ENCODE peak calls at places on chromosomes 11 and 22, in nine cellular contexts. One of them, this sample, is unnamed.

GRCh38 chr22:23984430-23984829 is 4.5 kb downstream of the GSTT2 start:
- DNase-seq in A549: no peak
- DNase-seq in suprapubic skin: no peak
- DNase-seq in ovary: peak
- DNase-seq in colonic mucosa: no peak
- DNase-seq in IMR-90: peak
- DNase-seq in heart right ventricle: no peak
- DNase-seq in brain microvascular endothelial cell: no peak
- DNase-seq in stomach: no peak
- DNase-seq in this sample: no peak

GRCh38 chr22:29011868-29012428 is 49.7 kb downstream of the C22orf31 start:
- DNase-seq in A549: no peak
- DNase-seq in suprapubic skin: no peak
- DNase-seq in ovary: no peak
- DNase-seq in colonic mucosa: peak
- DNase-seq in IMR-90: no peak
- DNase-seq in heart right ventricle: no peak
- DNase-seq in brain microvascular endothelial cell: no peak
- DNase-seq in stomach: no peak
- DNase-seq in this sample: no peak

GRCh38 chr11:64864473-64865285 is 13.7 kb downstream of the EHD1 start:
- DNase-seq in A549: no peak
- DNase-seq in suprapubic skin: no peak
- DNase-seq in ovary: peak
- DNase-seq in colonic mucosa: no peak
- DNase-seq in IMR-90: peak
- DNase-seq in heart right ventricle: peak
- DNase-seq in brain microvascular endothelial cell: peak
- DNase-seq in stomach: no peak
- DNase-seq in this sample: peak

GRCh38 chr22:19626042-19626560 is 88.2 kb upstream of the SEPTIN5 start:
- DNase-seq in A549: no peak
- DNase-seq in suprapubic skin: peak
- DNase-seq in ovary: no peak
- DNase-seq in colonic mucosa: no peak
- DNase-seq in IMR-90: no peak
- DNase-seq in heart right ventricle: no peak
- DNase-seq in brain microvascular endothelial cell: no peak
- DNase-seq in stomach: no peak
- DNase-seq in this sample: no peak

GRCh38 chr11:27545946-27546345 is 39.4 kb upstream of the LIN7C start:
- DNase-seq in A549: no peak
- DNase-seq in suprapubic skin: no peak
- DNase-seq in ovary: no peak
- DNase-seq in colonic mucosa: no peak
- DNase-seq in IMR-90: no peak
- DNase-seq in heart right ventricle: no peak
- DNase-seq in brain microvascular endothelial cell: no peak
- DNase-seq in stomach: no peak
- DNase-seq in this sample: no peak

GRCh38 chr22:45805413-45805812 is 133.8 kb downstream of the ATXN10 start:
- DNase-seq in A549: no peak
- DNase-seq in suprapubic skin: no peak
- DNase-seq in ovary: no peak
- DNase-seq in colonic mucosa: no peak
- DNase-seq in IMR-90: no peak
- DNase-seq in heart right ventricle: peak
- DNase-seq in brain microvascular endothelial cell: peak
- DNase-seq in stomach: no peak
- DNase-seq in this sample: no peak

GRCh38 chr22:43345761-43346261 is 2.6 kb upstream of the SCUBE1 start:
- DNase-seq in A549: no peak
- DNase-seq in suprapubic skin: no peak
- DNase-seq in ovary: no peak
- DNase-seq in colonic mucosa: no peak
- DNase-seq in IMR-90: no peak
- DNase-seq in heart right ventricle: no peak
- DNase-seq in brain microvascular endothelial cell: no peak
- DNase-seq in stomach: no peak
- DNase-seq in this sample: no peak

GRCh38 chr22:37273126-37273845 is 9.0 kb upstream of the CYTH4 start:
- DNase-seq in A549: no peak
- DNase-seq in suprapubic skin: no peak
- DNase-seq in ovary: no peak
- DNase-seq in colonic mucosa: no peak
- DNase-seq in IMR-90: peak
- DNase-seq in heart right ventricle: no peak
- DNase-seq in brain microvascular endothelial cell: peak
- DNase-seq in stomach: no peak
- DNase-seq in this sample: no peak

GRCh38 chr22:20957118-20957690 is 9.9 kb upstream of the AIFM3 start:
- DNase-seq in A549: peak
- DNase-seq in suprapubic skin: no peak
- DNase-seq in ovary: no peak
- DNase-seq in colonic mucosa: no peak
- DNase-seq in IMR-90: no peak
- DNase-seq in heart right ventricle: no peak
- DNase-seq in brain microvascular endothelial cell: no peak
- DNase-seq in stomach: peak
- DNase-seq in this sample: no peak

GRCh38 chr11:31619980-31620379 is 110.4 kb downstream of the ELP4 start:
- DNase-seq in A549: no peak
- DNase-seq in suprapubic skin: no peak
- DNase-seq in ovary: no peak
- DNase-seq in colonic mucosa: no peak
- DNase-seq in IMR-90: no peak
- DNase-seq in heart right ventricle: no peak
- DNase-seq in brain microvascular endothelial cell: no peak
- DNase-seq in stomach: no peak
- DNase-seq in this sample: no peak

GRCh38 chr11:60942207-60942606 is 9.8 kb downstream of the SLC15A3 start:
- DNase-seq in A549: no peak
- DNase-seq in suprapubic skin: no peak
- DNase-seq in ovary: no peak
- DNase-seq in colonic mucosa: no peak
- DNase-seq in IMR-90: no peak
- DNase-seq in heart right ventricle: no peak
- DNase-seq in brain microvascular endothelial cell: no peak
- DNase-seq in stomach: no peak
- DNase-seq in this sample: no peak

GRCh38 chr22:45450931-45451651 is 37.6 kb downstream of the RIBC2 start:
- DNase-seq in A549: no peak
- DNase-seq in suprapubic skin: no peak
- DNase-seq in ovary: no peak
- DNase-seq in colonic mucosa: no peak
- DNase-seq in IMR-90: peak
- DNase-seq in heart right ventricle: peak
- DNase-seq in brain microvascular endothelial cell: no peak
- DNase-seq in stomach: no peak
- DNase-seq in this sample: peak

GRCh38 chr22:48303360-48303725 is 1524.3 kb downstream of the BRD1 start:
- DNase-seq in A549: no peak
- DNase-seq in suprapubic skin: no peak
- DNase-seq in ovary: no peak
- DNase-seq in colonic mucosa: no peak
- DNase-seq in IMR-90: no peak
- DNase-seq in heart right ventricle: no peak
- DNase-seq in brain microvascular endothelial cell: no peak
- DNase-seq in stomach: no peak
- DNase-seq in this sample: no peak

GRCh38 chr22:33652596-33652995 is 267.7 kb downstream of the LARGE1 start:
- DNase-seq in A549: no peak
- DNase-seq in suprapubic skin: no peak
- DNase-seq in ovary: no peak
- DNase-seq in colonic mucosa: no peak
- DNase-seq in IMR-90: peak
- DNase-seq in heart right ventricle: no peak
- DNase-seq in brain microvascular endothelial cell: peak
- DNase-seq in stomach: no peak
- DNase-seq in this sample: no peak

GRCh38 chr11:62737196-62737595 is 8.9 kb downstream of the TTC9C start:
- DNase-seq in A549: no peak
- DNase-seq in suprapubic skin: no peak
- DNase-seq in ovary: no peak
- DNase-seq in colonic mucosa: no peak
- DNase-seq in IMR-90: no peak
- DNase-seq in heart right ventricle: no peak
- DNase-seq in brain microvascular endothelial cell: no peak
- DNase-seq in stomach: no peak
- DNase-seq in this sample: no peak

GRCh38 chr11:62727007-62727832 is at the start of gene HNRNPUL2:
- DNase-seq in A549: peak
- DNase-seq in suprapubic skin: peak
- DNase-seq in ovary: peak
- DNase-seq in colonic mucosa: peak
- DNase-seq in IMR-90: peak
- DNase-seq in heart right ventricle: peak
- DNase-seq in brain microvascular endothelial cell: peak
- DNase-seq in stomach: peak
- DNase-seq in this sample: peak

GRCh38 chr11:62727833-62728721 is at the start of gene TTC9C:
- DNase-seq in A549: peak
- DNase-seq in suprapubic skin: peak
- DNase-seq in ovary: peak
- DNase-seq in colonic mucosa: peak
- DNase-seq in IMR-90: peak
- DNase-seq in heart right ventricle: peak
- DNase-seq in brain microvascular endothelial cell: peak
- DNase-seq in stomach: peak
- DNase-seq in this sample: peak

DNA sequence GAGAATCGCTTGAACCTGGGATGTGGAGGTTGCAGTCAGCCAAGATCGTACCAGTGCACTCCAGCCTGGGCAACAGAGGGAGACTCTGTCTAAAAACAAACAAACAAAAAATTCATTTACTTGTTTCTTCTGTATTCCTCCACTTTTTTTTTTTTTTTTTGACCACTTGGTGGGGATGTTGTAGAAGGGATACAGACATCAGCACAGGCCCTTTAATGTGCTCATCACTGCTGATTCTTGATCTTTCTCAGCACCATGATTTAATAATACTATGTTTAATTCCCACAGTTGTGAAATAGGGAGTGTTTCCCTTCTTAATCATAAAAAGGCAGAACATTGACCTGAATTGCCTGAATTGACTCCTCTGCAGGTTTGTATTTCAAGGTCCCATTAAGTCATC is 4.5 kb downstream of the TTC9C start:
- DNase-seq in A549: no peak
- DNase-seq in suprapubic skin: no peak
- DNase-seq in ovary: no peak
- DNase-seq in colonic mucosa: no peak
- DNase-seq in IMR-90: peak
- DNase-seq in heart right ventricle: no peak
- DNase-seq in brain microvascular endothelial cell: no peak
- DNase-seq in stomach: no peak
- DNase-seq in this sample: no peak
- TF ChIP-seq CTCF in A549: peak
- TF ChIP-seq CTCF in suprapubic skin: no peak
- TF ChIP-seq CTCF in ovary: no peak
- TF ChIP-seq CTCF in colonic mucosa: no peak
- TF ChIP-seq CTCF in IMR-90: peak
- TF ChIP-seq CTCF in heart right ventricle: no peak
- TF ChIP-seq CTCF in brain microvascular endothelial cell: no peak
- TF ChIP-seq CTCF in stomach: no peak
- TF ChIP-seq CTCF in this sample: no peak

DNA sequence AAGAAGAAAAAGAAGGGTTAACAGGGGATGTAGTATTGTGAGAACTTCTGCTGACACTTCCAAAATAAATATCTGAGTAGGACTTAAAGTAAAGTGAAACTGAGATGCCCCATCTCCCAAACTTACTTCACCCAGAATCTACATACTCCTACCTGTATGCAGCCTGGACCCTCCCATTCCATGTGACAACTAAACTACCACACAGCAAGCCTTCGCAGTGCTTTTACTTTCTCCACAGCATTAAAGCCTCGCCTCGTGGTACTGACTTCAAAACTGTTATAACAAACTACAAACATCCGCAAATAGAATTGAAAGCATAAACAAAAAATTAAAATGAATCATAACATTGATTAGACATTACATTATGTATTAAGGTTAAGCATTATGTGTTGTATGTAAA is 988 bp downstream of the MPZL2 start:
- DNase-seq in A549: no peak
- DNase-seq in suprapubic skin: no peak
- DNase-seq in ovary: no peak
- DNase-seq in colonic mucosa: peak
- DNase-seq in IMR-90: no peak
- DNase-seq in heart right ventricle: no peak
- DNase-seq in brain microvascular endothelial cell: no peak
- DNase-seq in stomach: no peak
- DNase-seq in this sample: no peak
- H3K4me3 ChIP-seq in A549: no peak
- H3K4me3 ChIP-seq in suprapubic skin: peak
- H3K4me3 ChIP-seq in ovary: peak
- H3K4me3 ChIP-seq in colonic mucosa: peak
- H3K4me3 ChIP-seq in IMR-90: no peak
- H3K4me3 ChIP-seq in heart right ventricle: peak
- H3K4me3 ChIP-seq in brain microvascular endothelial cell: no peak
- H3K4me3 ChIP-seq in stomach: peak
- H3K4me3 ChIP-seq in this sample: no peak

GRCh38 chr22:38518620-38519019 is 12.5 kb upstream of the DDX17 start:
- DNase-seq in A549: no peak
- DNase-seq in suprapubic skin: no peak
- DNase-seq in ovary: no peak
- DNase-seq in colonic mucosa: peak
- DNase-seq in IMR-90: no peak
- DNase-seq in heart right ventricle: no peak
- DNase-seq in brain microvascular endothelial cell: no peak
- DNase-seq in stomach: no peak
- DNase-seq in this sample: no peak

DNA sequence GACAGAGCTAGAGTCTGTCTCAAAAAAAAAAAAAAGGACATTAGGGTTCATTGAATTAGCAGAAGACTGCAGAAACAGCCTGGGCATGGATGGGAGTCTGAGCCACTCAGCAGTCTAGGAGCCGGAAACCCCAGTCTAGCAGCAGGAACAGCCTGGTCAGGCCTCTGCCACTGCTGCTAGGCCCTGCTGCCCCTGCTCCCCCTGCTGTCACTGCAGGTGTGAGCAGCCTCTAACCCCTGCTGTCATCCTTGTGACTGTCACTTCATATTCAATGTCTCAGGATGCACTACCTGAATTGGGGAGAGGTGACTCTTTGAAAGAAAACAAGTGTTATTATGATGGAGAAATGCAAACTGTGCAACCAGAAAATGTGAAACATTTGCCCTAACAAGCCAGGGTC is 7.0 kb upstream of the DDX17 start:
- DNase-seq in A549: no peak
- DNase-seq in suprapubic skin: no peak
- DNase-seq in ovary: no peak
- DNase-seq in colonic mucosa: no peak
- DNase-seq in IMR-90: no peak
- DNase-seq in heart right ventricle: no peak
- DNase-seq in brain microvascular endothelial cell: no peak
- DNase-seq in stomach: no peak
- DNase-seq in this sample: no peak
- TF ChIP-seq CTCF in A549: no peak
- TF ChIP-seq CTCF in suprapubic skin: no peak
- TF ChIP-seq CTCF in ovary: no peak
- TF ChIP-seq CTCF in colonic mucosa: no peak
- TF ChIP-seq CTCF in IMR-90: no peak
- TF ChIP-seq CTCF in heart right ventricle: peak
- TF ChIP-seq CTCF in brain microvascular endothelial cell: no peak
- TF ChIP-seq CTCF in stomach: no peak
- TF ChIP-seq CTCF in this sample: no peak

GRCh38 chr11:57778318-57779037 is 16.9 kb downstream of the CTNND1 start:
- DNase-seq in A549: peak
- DNase-seq in suprapubic skin: peak
- DNase-seq in ovary: peak
- DNase-seq in colonic mucosa: peak
- DNase-seq in IMR-90: peak
- DNase-seq in heart right ventricle: peak
- DNase-seq in brain microvascular endothelial cell: peak
- DNase-seq in stomach: peak
- DNase-seq in this sample: peak
- H3K4me3 ChIP-seq in A549: peak
- H3K4me3 ChIP-seq in suprapubic skin: peak
- H3K4me3 ChIP-seq in ovary: peak
- H3K4me3 ChIP-seq in colonic mucosa: no peak
- H3K4me3 ChIP-seq in IMR-90: peak
- H3K4me3 ChIP-seq in heart right ventricle: peak
- H3K4me3 ChIP-seq in brain microvascular endothelial cell: peak
- H3K4me3 ChIP-seq in stomach: peak
- H3K4me3 ChIP-seq in this sample: no peak